ENCODE peak calls at places on chromosomes 1 and 21, in seven cellular contexts. One of them, this sample, is unnamed.

GRCh38 chr21:44517175-44517899 is 22.7 kb downstream of the KRTAP10-1 start:
- DNase-seq in uterus: no peak
- DNase-seq in IMR-90: peak
- DNase-seq in AG09309: no peak
- DNase-seq in heart right ventricle: no peak
- DNase-seq in DND-41: peak
- DNase-seq in cardiac fibroblast: peak
- DNase-seq in this sample: peak

GRCh38 chr1:190259424-190259823 is 218.2 kb downstream of the BRINP3 start:
- DNase-seq in heart right ventricle: no peak
- DNase-seq in cardiac fibroblast: no peak
- DNase-seq in uterus: no peak
- DNase-seq in DND-41: no peak
- DNase-seq in IMR-90: no peak
- DNase-seq in AG09309: no peak
- DNase-seq in this sample: no peak

GRCh38 chr1:57550092-57550491 is 126.2 kb upstream of the DAB1 start:
- DNase-seq in uterus: no peak
- DNase-seq in cardiac fibroblast: no peak
- DNase-seq in heart right ventricle: no peak
- DNase-seq in DND-41: no peak
- DNase-seq in IMR-90: no peak
- DNase-seq in AG09309: no peak
- DNase-seq in this sample: no peak

GRCh38 chr1:46804926-46805325 is 6.1 kb downstream of the CYP4B1 start:
- DNase-seq in uterus: no peak
- DNase-seq in AG09309: no peak
- DNase-seq in IMR-90: no peak
- DNase-seq in cardiac fibroblast: no peak
- DNase-seq in DND-41: no peak
- DNase-seq in heart right ventricle: no peak
- DNase-seq in this sample: no peak

GRCh38 chr21:39670741-39671140 is 58.0 kb downstream of the B3GALT5 start:
- DNase-seq in AG09309: no peak
- DNase-seq in DND-41: no peak
- DNase-seq in heart right ventricle: no peak
- DNase-seq in cardiac fibroblast: no peak
- DNase-seq in uterus: no peak
- DNase-seq in IMR-90: no peak
- DNase-seq in this sample: no peak

GRCh38 chr1:38071530-38072266 is 25.1 kb upstream of the POU3F1 start:
- DNase-seq in uterus: no peak
- DNase-seq in DND-41: no peak
- DNase-seq in cardiac fibroblast: peak
- DNase-seq in AG09309: peak
- DNase-seq in heart right ventricle: no peak
- DNase-seq in IMR-90: peak
- DNase-seq in this sample: peak

GRCh38 chr21:41634858-41635257 is 126.9 kb upstream of the TMPRSS2 start:
- DNase-seq in cardiac fibroblast: peak
- DNase-seq in heart right ventricle: no peak
- DNase-seq in AG09309: no peak
- DNase-seq in IMR-90: peak
- DNase-seq in DND-41: no peak
- DNase-seq in uterus: no peak
- DNase-seq in this sample: peak

GRCh38 chr1:56068908-56069307 is 510.5 kb downstream of the PLPP3 start:
- DNase-seq in DND-41: no peak
- DNase-seq in cardiac fibroblast: peak
- DNase-seq in heart right ventricle: no peak
- DNase-seq in AG09309: no peak
- DNase-seq in uterus: no peak
- DNase-seq in IMR-90: peak
- DNase-seq in this sample: peak

GRCh38 chr1:100671604-100672003 is 47.9 kb upstream of the VCAM1 start:
- DNase-seq in cardiac fibroblast: peak
- DNase-seq in AG09309: peak
- DNase-seq in IMR-90: peak
- DNase-seq in heart right ventricle: no peak
- DNase-seq in uterus: no peak
- DNase-seq in DND-41: no peak
- DNase-seq in this sample: peak

GRCh38 chr1:48109390-48110009 is 112.3 kb upstream of the TRABD2B start:
- DNase-seq in heart right ventricle: peak
- DNase-seq in uterus: no peak
- DNase-seq in DND-41: peak
- DNase-seq in IMR-90: peak
- DNase-seq in cardiac fibroblast: peak
- DNase-seq in AG09309: peak
- DNase-seq in this sample: peak

GRCh38 chr1:43619314-43619790 is 30.6 kb upstream of the KDM4A start:
- DNase-seq in uterus: no peak
- DNase-seq in IMR-90: no peak
- DNase-seq in heart right ventricle: no peak
- DNase-seq in AG09309: no peak
- DNase-seq in cardiac fibroblast: no peak
- DNase-seq in DND-41: no peak
- DNase-seq in this sample: no peak

GRCh38 chr1:10694274-10694632 is 102.2 kb downstream of the CASZ1 start:
- DNase-seq in DND-41: no peak
- DNase-seq in heart right ventricle: no peak
- DNase-seq in cardiac fibroblast: peak
- DNase-seq in uterus: no peak
- DNase-seq in IMR-90: no peak
- DNase-seq in AG09309: no peak
- DNase-seq in this sample: peak

GRCh38 chr1:64263335-64263734 is 59.9 kb downstream of the UBE2U start:
- DNase-seq in uterus: no peak
- DNase-seq in AG09309: no peak
- DNase-seq in cardiac fibroblast: peak
- DNase-seq in IMR-90: no peak
- DNase-seq in DND-41: no peak
- DNase-seq in heart right ventricle: no peak
- DNase-seq in this sample: peak

GRCh38 chr1:10494754-10495474 is 20.2 kb downstream of the PEX14 start:
- DNase-seq in IMR-90: peak
- DNase-seq in DND-41: peak
- DNase-seq in AG09309: no peak
- DNase-seq in uterus: peak
- DNase-seq in heart right ventricle: peak
- DNase-seq in cardiac fibroblast: peak
- DNase-seq in this sample: peak

GRCh38 chr1:91884459-91885290 is 1.3 kb downstream of the TGFBR3 start:
- DNase-seq in DND-41: no peak
- DNase-seq in AG09309: no peak
- DNase-seq in uterus: peak
- DNase-seq in IMR-90: peak
- DNase-seq in heart right ventricle: peak
- DNase-seq in cardiac fibroblast: no peak
- DNase-seq in this sample: peak

DNA sequence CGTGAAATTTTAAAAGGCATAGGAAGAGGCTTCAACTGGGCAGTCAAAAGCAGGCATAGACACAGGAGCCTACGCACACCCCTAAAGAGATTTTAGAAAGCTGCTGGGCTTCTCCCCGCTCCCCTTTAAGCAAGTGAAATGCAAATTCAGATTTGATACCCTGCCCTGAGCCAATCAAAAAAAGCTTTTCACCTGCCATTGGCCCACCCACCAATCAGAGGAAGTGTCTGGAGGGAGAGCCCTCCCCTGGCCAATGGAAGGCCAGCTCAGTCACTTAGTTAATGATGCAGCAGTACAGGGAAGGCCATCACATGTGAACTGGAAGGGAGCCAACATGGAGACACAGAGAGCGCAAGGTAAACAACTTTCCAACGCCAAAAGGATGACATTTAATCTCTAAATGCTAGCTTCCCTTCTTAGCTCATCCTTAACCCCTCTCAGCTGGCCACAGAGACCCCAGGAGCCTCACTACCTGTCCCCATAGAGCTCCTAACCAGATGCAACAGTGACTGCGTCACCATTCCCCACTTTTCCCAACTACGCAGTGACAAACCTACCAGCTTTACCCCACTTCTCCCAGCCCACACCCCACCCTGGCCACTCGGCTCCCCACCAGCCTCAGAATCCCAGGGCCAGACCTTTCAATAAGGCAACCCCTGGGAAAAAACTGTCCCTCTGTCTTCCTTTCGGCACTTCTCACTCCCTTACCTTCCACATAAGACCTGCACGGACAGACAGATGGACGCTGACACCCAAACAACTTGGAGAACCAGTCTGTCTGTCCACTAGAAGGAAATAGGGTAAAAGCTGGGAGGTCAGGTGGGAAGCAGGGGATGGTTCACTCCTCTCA is 71.0 kb downstream of the CD46 start:
- DNase-seq in IMR-90: peak
- DNase-seq in heart right ventricle: peak
- DNase-seq in DND-41: no peak
- DNase-seq in uterus: peak
- DNase-seq in cardiac fibroblast: peak
- DNase-seq in AG09309: no peak
- DNase-seq in this sample: peak
- H3K4me3 ChIP-seq in IMR-90: peak
- H3K4me3 ChIP-seq in heart right ventricle: peak
- H3K4me3 ChIP-seq in DND-41: no peak
- H3K4me3 ChIP-seq in uterus: peak
- H3K4me3 ChIP-seq in cardiac fibroblast: peak
- H3K4me3 ChIP-seq in AG09309: peak
- H3K4me3 ChIP-seq in this sample: peak

DNA sequence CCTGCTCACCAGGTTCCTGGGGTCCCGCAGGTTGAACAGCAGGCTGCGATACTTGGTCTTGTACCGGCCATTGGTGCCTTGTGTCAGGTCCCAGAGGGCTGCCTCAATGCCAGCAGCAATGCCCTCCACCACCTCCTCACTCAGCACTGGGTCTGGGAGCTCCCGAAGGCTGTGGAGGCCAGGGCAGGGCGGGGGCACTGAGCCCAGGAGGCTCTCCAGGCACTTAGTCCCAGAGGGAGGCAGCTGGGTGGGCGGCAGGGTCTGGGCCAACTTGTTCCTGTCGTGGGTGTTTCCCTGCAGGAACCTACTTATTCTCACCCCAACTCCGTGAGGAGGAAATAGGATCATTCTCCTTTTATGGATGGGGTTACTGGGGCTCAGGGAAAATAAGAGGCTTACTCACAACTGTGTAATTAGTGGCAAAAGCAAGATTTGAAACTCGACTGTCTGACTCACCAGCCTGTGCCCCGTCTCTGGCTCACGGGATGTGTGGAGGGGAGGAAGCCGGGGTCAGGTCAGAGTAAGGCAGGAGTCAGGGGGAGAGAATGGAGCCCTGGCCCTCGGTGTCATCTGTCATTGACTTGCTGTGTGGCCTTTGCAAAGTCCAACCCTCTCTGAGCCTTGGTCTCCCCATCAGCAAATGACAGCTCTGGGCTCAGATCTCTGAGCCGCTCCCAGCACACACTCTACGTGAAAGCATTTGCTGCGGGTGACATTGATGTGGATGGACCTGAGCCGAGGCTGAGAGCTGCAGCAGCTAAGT is 17.2 kb downstream of the SPOCD1 start:
- DNase-seq in DND-41: no peak
- DNase-seq in uterus: no peak
- DNase-seq in IMR-90: peak
- DNase-seq in AG09309: peak
- DNase-seq in cardiac fibroblast: peak
- DNase-seq in heart right ventricle: no peak
- DNase-seq in this sample: peak
- H3K4me3 ChIP-seq in DND-41: no peak
- H3K4me3 ChIP-seq in uterus: no peak
- H3K4me3 ChIP-seq in IMR-90: peak
- H3K4me3 ChIP-seq in AG09309: peak
- H3K4me3 ChIP-seq in cardiac fibroblast: peak
- H3K4me3 ChIP-seq in heart right ventricle: no peak
- H3K4me3 ChIP-seq in this sample: peak

GRCh38 chr1:183632087-183632486 is 3.5 kb downstream of the ARPC5 start:
- DNase-seq in IMR-90: peak
- DNase-seq in heart right ventricle: no peak
- DNase-seq in AG09309: no peak
- DNase-seq in cardiac fibroblast: peak
- DNase-seq in DND-41: no peak
- DNase-seq in uterus: no peak
- DNase-seq in this sample: peak

GRCh38 chr1:183633676-183634343 is 1.8 kb downstream of the ARPC5 start:
- DNase-seq in DND-41: peak
- DNase-seq in heart right ventricle: no peak
- DNase-seq in cardiac fibroblast: peak
- DNase-seq in AG09309: peak
- DNase-seq in uterus: no peak
- DNase-seq in IMR-90: peak
- DNase-seq in this sample: peak

GRCh38 chr1:183635112-183635605 is 424 bp downstream of the ARPC5 start:
- DNase-seq in IMR-90: no peak
- DNase-seq in AG09309: no peak
- DNase-seq in uterus: no peak
- DNase-seq in DND-41: peak
- DNase-seq in cardiac fibroblast: no peak
- DNase-seq in heart right ventricle: peak
- DNase-seq in this sample: no peak

GRCh38 chr1:183634429-183635065 is 1.0 kb downstream of the ARPC5 start:
- DNase-seq in IMR-90: no peak
- DNase-seq in heart right ventricle: no peak
- DNase-seq in cardiac fibroblast: no peak
- DNase-seq in DND-41: no peak
- DNase-seq in uterus: no peak
- DNase-seq in AG09309: no peak
- DNase-seq in this sample: no peak

GRCh38 chr1:183632964-183633363 is 2.6 kb downstream of the ARPC5 start:
- DNase-seq in AG09309: no peak
- DNase-seq in IMR-90: no peak
- DNase-seq in DND-41: peak
- DNase-seq in uterus: no peak
- DNase-seq in heart right ventricle: no peak
- DNase-seq in cardiac fibroblast: no peak
- DNase-seq in this sample: no peak
- H3K4me3 ChIP-seq in AG09309: peak
- H3K4me3 ChIP-seq in IMR-90: peak
- H3K4me3 ChIP-seq in DND-41: peak
- H3K4me3 ChIP-seq in uterus: peak
- H3K4me3 ChIP-seq in heart right ventricle: peak
- H3K4me3 ChIP-seq in cardiac fibroblast: peak
- H3K4me3 ChIP-seq in this sample: peak

DNA sequence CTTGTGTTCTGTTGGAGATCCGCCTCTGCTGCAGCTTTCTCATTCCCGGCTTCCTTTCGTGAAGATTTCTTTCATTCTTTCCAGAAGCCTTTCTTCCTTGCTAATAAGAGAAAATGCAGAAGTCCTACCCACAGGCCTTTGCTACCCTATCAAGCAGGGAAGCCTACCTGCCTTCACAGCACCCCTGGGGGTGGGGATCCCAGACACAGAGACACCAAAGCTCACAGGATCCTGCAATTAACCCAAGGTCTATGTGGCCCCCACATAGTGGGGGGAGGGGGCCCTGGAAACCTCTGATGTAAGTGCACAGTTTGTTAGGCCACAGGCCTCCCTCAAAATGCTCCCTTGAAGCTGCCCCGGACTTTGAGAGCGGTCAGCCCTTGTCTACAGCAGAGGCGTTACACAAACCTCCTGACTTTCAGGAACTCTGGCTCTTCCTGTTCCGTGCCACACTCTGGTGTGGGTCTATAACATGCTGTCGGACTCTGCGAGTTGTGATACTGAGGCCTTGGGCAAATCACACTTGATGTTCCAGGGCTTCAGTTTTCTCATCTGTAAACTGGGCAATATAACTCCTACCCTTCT is 31.2 kb downstream of the NKAIN1 start:
- DNase-seq in IMR-90: no peak
- DNase-seq in uterus: no peak
- DNase-seq in cardiac fibroblast: no peak
- DNase-seq in heart right ventricle: no peak
- DNase-seq in AG09309: no peak
- DNase-seq in DND-41: no peak
- DNase-seq in this sample: no peak
- H3K4me3 ChIP-seq in IMR-90: no peak
- H3K4me3 ChIP-seq in uterus: no peak
- H3K4me3 ChIP-seq in cardiac fibroblast: no peak
- H3K4me3 ChIP-seq in heart right ventricle: no peak
- H3K4me3 ChIP-seq in AG09309: no peak
- H3K4me3 ChIP-seq in DND-41: no peak
- H3K4me3 ChIP-seq in this sample: no peak